ENCODE peak calls at places on chromosomes 11 and 22, in six cellular contexts. One of them, this sample, is unnamed.

GRCh38 chr11:46865340-46865739 is 19.3 kb upstream of the CKAP5 start:
- DNase-seq in HCT116: no peak
- DNase-seq in GM12878: no peak
- DNase-seq in GM12892: no peak
- DNase-seq in Panc1: no peak
- DNase-seq in upper lobe of left lung: no peak
- DNase-seq in this sample: no peak

GRCh38 chr11:57458410-57459111 is 1.8 kb upstream of the RTN4RL2 start:
- DNase-seq in GM12892: no peak
- DNase-seq in upper lobe of left lung: peak; percentile 47
- DNase-seq in HCT116: no peak
- DNase-seq in Panc1: no peak
- DNase-seq in GM12878: no peak
- DNase-seq in this sample: no peak

GRCh38 chr11:70861534-70861933 is 390.8 kb downstream of the SHANK2 start:
- DNase-seq in Panc1: no peak
- DNase-seq in GM12892: no peak
- DNase-seq in GM12878: no peak
- DNase-seq in upper lobe of left lung: no peak
- DNase-seq in HCT116: no peak
- DNase-seq in this sample: no peak

GRCh38 chr11:85643255-85643654 is 4.5 kb upstream of the TMEM126A start:
- DNase-seq in Panc1: no peak
- DNase-seq in GM12878: no peak
- DNase-seq in HCT116: no peak
- DNase-seq in GM12892: no peak
- DNase-seq in upper lobe of left lung: no peak
- DNase-seq in this sample: no peak

GRCh38 chr22:28029201-28029948 is 110.3 kb upstream of the PITPNB start:
- DNase-seq in upper lobe of left lung: peak; percentile 63
- DNase-seq in GM12892: no peak
- DNase-seq in Panc1: no peak
- DNase-seq in HCT116: no peak
- DNase-seq in GM12878: no peak
- DNase-seq in this sample: no peak

GRCh38 chr11:36104660-36104992 is 160.8 kb downstream of the LDLRAD3 start:
- DNase-seq in Panc1: no peak
- DNase-seq in HCT116: no peak
- DNase-seq in GM12892: no peak
- DNase-seq in upper lobe of left lung: no peak
- DNase-seq in GM12878: no peak
- DNase-seq in this sample: no peak

GRCh38 chr22:50550395-50550794 is 4.7 kb downstream of the KLHDC7B start:
- DNase-seq in GM12892: no peak
- DNase-seq in HCT116: no peak
- DNase-seq in upper lobe of left lung: no peak
- DNase-seq in Panc1: no peak
- DNase-seq in GM12878: no peak
- DNase-seq in this sample: no peak

GRCh38 chr22:30945653-30946052 is 22.9 kb downstream of the MORC2 start:
- DNase-seq in upper lobe of left lung: no peak
- DNase-seq in GM12878: no peak
- DNase-seq in GM12892: no peak
- DNase-seq in HCT116: no peak
- DNase-seq in Panc1: no peak
- DNase-seq in this sample: no peak

GRCh38 chr11:130068986-130069683 is 559 bp upstream of the APLP2 start:
- DNase-seq in Panc1: peak; percentile 43
- DNase-seq in GM12892: peak; percentile 48
- DNase-seq in GM12878: no peak
- DNase-seq in HCT116: peak; percentile 35
- DNase-seq in upper lobe of left lung: peak; percentile 67
- DNase-seq in this sample: no peak

GRCh38 chr22:47122441-47123000 is 360.1 kb downstream of the TBC1D22A start:
- DNase-seq in Panc1: no peak
- DNase-seq in GM12892: no peak
- DNase-seq in GM12878: no peak
- DNase-seq in HCT116: no peak
- DNase-seq in upper lobe of left lung: no peak
- DNase-seq in this sample: no peak

GRCh38 chr11:108945341-108945740 is 280.5 kb downstream of the DDX10 start:
- DNase-seq in upper lobe of left lung: no peak
- DNase-seq in Panc1: no peak
- DNase-seq in GM12892: no peak
- DNase-seq in HCT116: no peak
- DNase-seq in GM12878: no peak
- DNase-seq in this sample: no peak

GRCh38 chr22:20519558-20519957 is 12.1 kb downstream of the MED15 start:
- DNase-seq in upper lobe of left lung: no peak
- DNase-seq in HCT116: no peak
- DNase-seq in Panc1: no peak
- DNase-seq in GM12892: no peak
- DNase-seq in GM12878: no peak
- DNase-seq in this sample: no peak

GRCh38 chr22:29369460-29369859 is 18.9 kb downstream of the AP1B1 start:
- DNase-seq in upper lobe of left lung: peak; percentile 77
- DNase-seq in GM12878: no peak
- DNase-seq in Panc1: no peak
- DNase-seq in GM12892: no peak
- DNase-seq in HCT116: no peak
- DNase-seq in this sample: no peak

GRCh38 chr22:23302171-23303002 is 122.1 kb downstream of the BCR start:
- DNase-seq in GM12878: no peak
- DNase-seq in HCT116: no peak
- DNase-seq in Panc1: no peak
- DNase-seq in upper lobe of left lung: no peak
- DNase-seq in GM12892: no peak
- DNase-seq in this sample: no peak

GRCh38 chr11:93145381-93145780 is 52.4 kb downstream of the SLC36A4 start:
- DNase-seq in upper lobe of left lung: no peak
- DNase-seq in HCT116: no peak
- DNase-seq in GM12892: no peak
- DNase-seq in GM12878: no peak
- DNase-seq in Panc1: no peak
- DNase-seq in this sample: no peak

GRCh38 chr22:30718938-30719337 is 24.3 kb downstream of the OSBP2 start:
- DNase-seq in HCT116: no peak
- DNase-seq in upper lobe of left lung: no peak
- DNase-seq in Panc1: no peak
- DNase-seq in GM12878: no peak
- DNase-seq in GM12892: no peak
- DNase-seq in this sample: no peak

GRCh38 chr11:1839924-1840779 is 1.4 kb downstream of the TNNI2 start:
- DNase-seq in GM12892: peak; percentile 79
- DNase-seq in GM12878: no peak
- DNase-seq in HCT116: no peak
- DNase-seq in upper lobe of left lung: peak; percentile 86
- DNase-seq in Panc1: no peak
- DNase-seq in this sample: peak; percentile 81

GRCh38 chr11:120344302-120345004 is 8.2 kb downstream of the ARHGEF12 start:
- DNase-seq in GM12878: peak; percentile 91
- DNase-seq in Panc1: no peak
- DNase-seq in HCT116: peak; percentile 38
- DNase-seq in GM12892: peak; percentile 42
- DNase-seq in upper lobe of left lung: no peak
- DNase-seq in this sample: peak; percentile 36

GRCh38 chr11:102798012-102798746 is at the start of gene MMP1:
- DNase-seq in HCT116: no peak
- DNase-seq in GM12878: no peak
- DNase-seq in upper lobe of left lung: no peak
- DNase-seq in GM12892: no peak
- DNase-seq in Panc1: no peak
- DNase-seq in this sample: no peak

GRCh38 chr11:62186195-62186594 is 3.8 kb upstream of the SCGB1D1 start:
- DNase-seq in HCT116: no peak
- DNase-seq in Panc1: no peak
- DNase-seq in GM12878: no peak
- DNase-seq in GM12892: no peak
- DNase-seq in upper lobe of left lung: no peak
- DNase-seq in this sample: no peak

GRCh38 chr11:126163779-126164178 is 47.7 kb downstream of the RPUSD4 start:
- DNase-seq in HCT116: no peak
- DNase-seq in GM12892: no peak
- DNase-seq in GM12878: no peak
- DNase-seq in upper lobe of left lung: no peak
- DNase-seq in Panc1: no peak
- DNase-seq in this sample: no peak

GRCh38 chr11:76654980-76655379 is 15.6 kb downstream of the LRRC32 start:
- DNase-seq in GM12878: no peak
- DNase-seq in HCT116: no peak
- DNase-seq in GM12892: no peak
- DNase-seq in Panc1: no peak
- DNase-seq in upper lobe of left lung: peak; percentile 4
- DNase-seq in this sample: no peak

GRCh38 chr22:35961480-35961902 is 67.1 kb downstream of the RBFOX2 start:
- DNase-seq in GM12878: no peak
- DNase-seq in GM12892: no peak
- DNase-seq in Panc1: no peak
- DNase-seq in upper lobe of left lung: no peak
- DNase-seq in HCT116: no peak
- DNase-seq in this sample: no peak

GRCh38 chr11:16809901-16810668 is 71.6 kb downstream of the C11orf58 start:
- DNase-seq in GM12892: no peak
- DNase-seq in upper lobe of left lung: peak; percentile 40
- DNase-seq in Panc1: no peak
- DNase-seq in GM12878: no peak
- DNase-seq in HCT116: no peak
- DNase-seq in this sample: no peak

GRCh38 chr11:83219095-83219494 is 25.6 kb downstream of the ANKRD42 start:
- DNase-seq in GM12878: no peak
- DNase-seq in Panc1: no peak
- DNase-seq in GM12892: no peak
- DNase-seq in HCT116: no peak
- DNase-seq in upper lobe of left lung: no peak
- DNase-seq in this sample: no peak

DNA sequence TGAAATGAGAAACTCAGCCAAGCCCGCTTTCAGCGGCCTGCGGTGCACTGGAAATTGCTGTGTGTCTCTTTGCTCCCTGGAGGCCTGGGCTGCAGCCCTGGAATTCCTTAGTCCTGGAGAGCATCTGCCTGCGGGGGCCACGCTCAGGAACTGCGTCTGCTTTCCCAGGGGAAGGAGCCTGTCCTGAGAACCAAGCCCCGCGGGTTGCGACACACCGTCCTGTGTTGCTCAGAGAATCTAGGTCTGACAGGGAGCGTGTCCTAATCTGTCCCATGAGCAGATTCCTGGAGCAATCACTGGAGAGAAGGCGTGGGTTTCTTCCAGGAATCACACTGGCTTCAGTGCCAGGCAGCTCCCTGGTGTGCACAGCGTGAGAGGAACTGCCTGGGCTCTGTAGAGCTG is 708.1 kb downstream of the BRD1 start:
- DNase-seq in upper lobe of left lung: no peak
- DNase-seq in HCT116: no peak
- DNase-seq in GM12892: no peak
- DNase-seq in Panc1: no peak
- DNase-seq in GM12878: no peak
- DNase-seq in this sample: no peak
- TF ChIP-seq POLR2AphosphoS5 in upper lobe of left lung: no peak
- TF ChIP-seq POLR2AphosphoS5 in HCT116: no peak
- TF ChIP-seq POLR2AphosphoS5 in GM12892: no peak
- TF ChIP-seq POLR2AphosphoS5 in Panc1: no peak
- TF ChIP-seq POLR2AphosphoS5 in GM12878: no peak
- TF ChIP-seq POLR2AphosphoS5 in this sample: no peak

GRCh38 chr11:27472398-27473016 is at the start of gene LGR4:
- DNase-seq in Panc1: no peak
- DNase-seq in HCT116: peak; percentile 83
- DNase-seq in upper lobe of left lung: peak; percentile 83
- DNase-seq in GM12878: no peak
- DNase-seq in GM12892: peak; percentile 48
- DNase-seq in this sample: peak; percentile 73
- TF ChIP-seq POLR2AphosphoS5 in Panc1: peak; percentile 68
- TF ChIP-seq POLR2AphosphoS5 in HCT116: peak; percentile 43
- TF ChIP-seq POLR2AphosphoS5 in upper lobe of left lung: no peak
- TF ChIP-seq POLR2AphosphoS5 in GM12878: no peak
- TF ChIP-seq POLR2AphosphoS5 in GM12892: no peak
- TF ChIP-seq POLR2AphosphoS5 in this sample: no peak

GRCh38 chr22:24418786-24419479 is 8.5 kb upstream of the ADORA2A start:
- DNase-seq in upper lobe of left lung: no peak
- DNase-seq in GM12878: no peak
- DNase-seq in Panc1: no peak
- DNase-seq in HCT116: no peak
- DNase-seq in GM12892: no peak
- DNase-seq in this sample: no peak
- TF ChIP-seq POLR2AphosphoS5 in upper lobe of left lung: no peak
- TF ChIP-seq POLR2AphosphoS5 in GM12878: no peak
- TF ChIP-seq POLR2AphosphoS5 in Panc1: no peak
- TF ChIP-seq POLR2AphosphoS5 in HCT116: no peak
- TF ChIP-seq POLR2AphosphoS5 in GM12892: peak; percentile 15
- TF ChIP-seq POLR2AphosphoS5 in this sample: peak; percentile 16

DNA sequence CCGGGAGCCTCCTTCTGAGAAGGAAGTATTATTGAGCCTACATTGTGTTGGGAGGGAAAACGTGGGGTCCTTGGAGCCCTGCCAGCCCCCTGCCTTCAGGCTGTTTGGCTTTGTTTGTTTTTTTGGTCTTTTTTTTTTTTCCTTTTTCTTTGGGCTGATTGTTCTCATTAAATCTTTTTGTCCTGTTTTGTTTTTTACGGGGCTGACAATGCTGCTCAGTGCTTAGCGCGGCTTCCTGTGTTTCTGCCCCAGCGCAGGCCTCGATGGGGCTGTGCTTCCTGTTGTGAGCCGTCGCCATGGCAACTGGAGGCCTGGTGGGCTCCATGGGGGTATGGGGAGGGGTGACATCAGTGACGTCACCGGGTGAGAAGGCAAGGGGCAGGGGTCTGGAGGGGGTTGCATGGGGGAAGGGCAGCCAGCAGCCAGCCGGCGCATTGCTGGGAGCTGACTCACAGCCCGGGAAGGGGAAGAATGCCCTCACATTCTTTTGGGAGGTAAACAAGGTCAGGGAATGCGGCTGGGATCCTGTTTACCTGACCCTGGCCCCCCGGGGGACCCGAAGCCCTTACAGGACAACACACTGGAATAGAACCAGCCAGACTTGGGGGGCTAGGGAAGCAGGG is 22.1 kb upstream of the CBX7 start:
- DNase-seq in HCT116: peak; percentile 23
- DNase-seq in Panc1: peak; percentile 28
- DNase-seq in GM12878: no peak
- DNase-seq in GM12892: no peak
- DNase-seq in upper lobe of left lung: peak; percentile 71
- DNase-seq in this sample: no peak
- TF ChIP-seq POLR2AphosphoS5 in HCT116: no peak
- TF ChIP-seq POLR2AphosphoS5 in Panc1: no peak
- TF ChIP-seq POLR2AphosphoS5 in GM12878: no peak
- TF ChIP-seq POLR2AphosphoS5 in GM12892: no peak
- TF ChIP-seq POLR2AphosphoS5 in upper lobe of left lung: peak; percentile 85
- TF ChIP-seq POLR2AphosphoS5 in this sample: no peak

GRCh38 chr11:122253541-122254317 is 137.7 kb upstream of the BLID start:
- DNase-seq in GM12892: no peak
- DNase-seq in GM12878: no peak
- DNase-seq in HCT116: no peak
- DNase-seq in Panc1: no peak
- DNase-seq in upper lobe of left lung: no peak
- DNase-seq in this sample: no peak
- TF ChIP-seq POLR2AphosphoS5 in GM12892: no peak
- TF ChIP-seq POLR2AphosphoS5 in GM12878: no peak
- TF ChIP-seq POLR2AphosphoS5 in HCT116: no peak
- TF ChIP-seq POLR2AphosphoS5 in Panc1: no peak
- TF ChIP-seq POLR2AphosphoS5 in upper lobe of left lung: no peak
- TF ChIP-seq POLR2AphosphoS5 in this sample: no peak